ENCODE peak calls at places on chromosomes 16 and 17, in ten cellular contexts. One of them, this sample, is unnamed. For H3K4me1, the result is how much of the 10 kb centered on the place peaks cover.

GRCh38 chr17:4980644-4981216 is 6.7 kb downstream of the CAMTA2 start:
- DNase-seq in CD8-positive, alpha-beta T cell: no peak
- DNase-seq in adrenal gland: no peak
- DNase-seq in upper lobe of right lung: no peak
- DNase-seq in pancreas: no peak
- DNase-seq in body of pancreas: peak
- DNase-seq in A549: peak
- DNase-seq in astrocyte: peak
- DNase-seq in transverse colon: no peak
- DNase-seq in lung: no peak
- DNase-seq in this sample: no peak

GRCh38 chr17:6523330-6523729 is 33.0 kb downstream of the PITPNM3 start:
- DNase-seq in body of pancreas: no peak
- DNase-seq in upper lobe of right lung: peak
- DNase-seq in pancreas: no peak
- DNase-seq in astrocyte: peak
- DNase-seq in A549: peak
- DNase-seq in lung: no peak
- DNase-seq in transverse colon: no peak
- DNase-seq in adrenal gland: peak
- DNase-seq in CD8-positive, alpha-beta T cell: no peak
- DNase-seq in this sample: no peak

GRCh38 chr16:85728879-85729278 is 22.0 kb downstream of the C16orf74 start:
- DNase-seq in astrocyte: no peak
- DNase-seq in upper lobe of right lung: no peak
- DNase-seq in body of pancreas: no peak
- DNase-seq in pancreas: no peak
- DNase-seq in transverse colon: no peak
- DNase-seq in A549: no peak
- DNase-seq in lung: no peak
- DNase-seq in adrenal gland: no peak
- DNase-seq in CD8-positive, alpha-beta T cell: no peak
- DNase-seq in this sample: no peak

GRCh38 chr16:88314991-88315542 is 67.7 kb upstream of the ZNF469 start:
- DNase-seq in astrocyte: no peak
- DNase-seq in CD8-positive, alpha-beta T cell: no peak
- DNase-seq in lung: no peak
- DNase-seq in A549: no peak
- DNase-seq in transverse colon: no peak
- DNase-seq in upper lobe of right lung: no peak
- DNase-seq in body of pancreas: no peak
- DNase-seq in adrenal gland: no peak
- DNase-seq in pancreas: no peak
- DNase-seq in this sample: no peak

GRCh38 chr16:10383626-10384025 is 2.2 kb upstream of the ATF7IP2 start:
- DNase-seq in astrocyte: peak
- DNase-seq in CD8-positive, alpha-beta T cell: no peak
- DNase-seq in A549: no peak
- DNase-seq in lung: no peak
- DNase-seq in upper lobe of right lung: no peak
- DNase-seq in transverse colon: no peak
- DNase-seq in adrenal gland: no peak
- DNase-seq in pancreas: no peak
- DNase-seq in body of pancreas: no peak
- DNase-seq in this sample: no peak

GRCh38 chr17:63035695-63036094 is 69.7 kb downstream of the TANC2 start:
- DNase-seq in lung: no peak
- DNase-seq in upper lobe of right lung: no peak
- DNase-seq in transverse colon: no peak
- DNase-seq in CD8-positive, alpha-beta T cell: no peak
- DNase-seq in A549: no peak
- DNase-seq in body of pancreas: no peak
- DNase-seq in astrocyte: peak
- DNase-seq in pancreas: no peak
- DNase-seq in adrenal gland: no peak
- DNase-seq in this sample: no peak

GRCh38 chr17:13002761-13003453 is 14.9 kb downstream of the ELAC2 start:
- DNase-seq in upper lobe of right lung: peak
- DNase-seq in CD8-positive, alpha-beta T cell: peak
- DNase-seq in transverse colon: peak
- DNase-seq in adrenal gland: peak
- DNase-seq in astrocyte: peak
- DNase-seq in A549: peak
- DNase-seq in body of pancreas: peak
- DNase-seq in lung: peak
- DNase-seq in pancreas: peak
- DNase-seq in this sample: peak

GRCh38 chr16:69823831-69824563 is 61.9 kb downstream of the WWP2 start:
- DNase-seq in transverse colon: peak
- DNase-seq in pancreas: peak
- DNase-seq in astrocyte: no peak
- DNase-seq in adrenal gland: peak
- DNase-seq in A549: no peak
- DNase-seq in lung: no peak
- DNase-seq in upper lobe of right lung: peak
- DNase-seq in body of pancreas: peak
- DNase-seq in CD8-positive, alpha-beta T cell: no peak
- DNase-seq in this sample: no peak

GRCh38 chr16:49009204-49009603 is 272.4 kb downstream of the CBLN1 start:
- DNase-seq in CD8-positive, alpha-beta T cell: no peak
- DNase-seq in lung: no peak
- DNase-seq in A549: no peak
- DNase-seq in pancreas: no peak
- DNase-seq in astrocyte: no peak
- DNase-seq in upper lobe of right lung: no peak
- DNase-seq in body of pancreas: no peak
- DNase-seq in transverse colon: no peak
- DNase-seq in adrenal gland: no peak
- DNase-seq in this sample: no peak

GRCh38 chr17:7219812-7220592 is at the start of the genes ACADVL and DLG4:
- DNase-seq in astrocyte: peak
- DNase-seq in CD8-positive, alpha-beta T cell: peak
- DNase-seq in lung: peak
- DNase-seq in body of pancreas: peak
- DNase-seq in transverse colon: peak
- DNase-seq in A549: peak
- DNase-seq in pancreas: peak
- DNase-seq in upper lobe of right lung: peak
- DNase-seq in adrenal gland: peak
- DNase-seq in this sample: peak

GRCh38 chr17:3946711-3947235 is 17.5 kb downstream of the ATP2A3 start:
- DNase-seq in astrocyte: no peak
- DNase-seq in body of pancreas: no peak
- DNase-seq in upper lobe of right lung: no peak
- DNase-seq in adrenal gland: no peak
- DNase-seq in A549: no peak
- DNase-seq in lung: no peak
- DNase-seq in pancreas: no peak
- DNase-seq in transverse colon: no peak
- DNase-seq in CD8-positive, alpha-beta T cell: no peak
- DNase-seq in this sample: no peak

GRCh38 chr16:81798311-81799137 is 19.4 kb downstream of the PLCG2 start:
- DNase-seq in lung: no peak
- DNase-seq in A549: no peak
- DNase-seq in pancreas: no peak
- DNase-seq in upper lobe of right lung: peak
- DNase-seq in astrocyte: no peak
- DNase-seq in adrenal gland: no peak
- DNase-seq in CD8-positive, alpha-beta T cell: no peak
- DNase-seq in transverse colon: peak
- DNase-seq in body of pancreas: no peak
- DNase-seq in this sample: no peak

GRCh38 chr17:43338886-43339516 is 59.8 kb upstream of the ARL4D start:
- DNase-seq in transverse colon: peak
- DNase-seq in astrocyte: no peak
- DNase-seq in adrenal gland: peak
- DNase-seq in pancreas: peak
- DNase-seq in lung: peak
- DNase-seq in A549: no peak
- DNase-seq in CD8-positive, alpha-beta T cell: peak
- DNase-seq in body of pancreas: peak
- DNase-seq in upper lobe of right lung: peak
- DNase-seq in this sample: no peak

GRCh38 chr16:51326131-51326856 is 175.2 kb upstream of the SALL1 start:
- DNase-seq in CD8-positive, alpha-beta T cell: no peak
- DNase-seq in lung: no peak
- DNase-seq in body of pancreas: no peak
- DNase-seq in transverse colon: no peak
- DNase-seq in astrocyte: peak
- DNase-seq in upper lobe of right lung: no peak
- DNase-seq in adrenal gland: no peak
- DNase-seq in pancreas: no peak
- DNase-seq in A549: peak
- DNase-seq in this sample: no peak

GRCh38 chr17:3739422-3740124 is 15.9 kb downstream of the HASPIN start:
- DNase-seq in CD8-positive, alpha-beta T cell: no peak
- DNase-seq in adrenal gland: no peak
- DNase-seq in astrocyte: no peak
- DNase-seq in body of pancreas: no peak
- DNase-seq in transverse colon: no peak
- DNase-seq in lung: no peak
- DNase-seq in upper lobe of right lung: no peak
- DNase-seq in A549: no peak
- DNase-seq in pancreas: no peak
- DNase-seq in this sample: no peak

GRCh38 chr17:33292981-33293867 is at the start of gene ASIC2:
- DNase-seq in upper lobe of right lung: no peak
- DNase-seq in body of pancreas: peak
- DNase-seq in transverse colon: peak
- DNase-seq in pancreas: no peak
- DNase-seq in lung: no peak
- DNase-seq in CD8-positive, alpha-beta T cell: no peak
- DNase-seq in adrenal gland: peak
- DNase-seq in astrocyte: peak
- DNase-seq in A549: peak
- DNase-seq in this sample: no peak

GRCh38 chr16:28264656-28265055 is 27.7 kb upstream of the SBK1 start:
- DNase-seq in transverse colon: peak
- DNase-seq in A549: no peak
- DNase-seq in astrocyte: no peak
- DNase-seq in upper lobe of right lung: no peak
- DNase-seq in pancreas: peak
- DNase-seq in adrenal gland: peak
- DNase-seq in lung: peak
- DNase-seq in body of pancreas: peak
- DNase-seq in CD8-positive, alpha-beta T cell: no peak
- DNase-seq in this sample: no peak

GRCh38 chr16:10183606-10183959 is 1.4 kb upstream of the GRIN2A start:
- DNase-seq in astrocyte: no peak
- DNase-seq in transverse colon: no peak
- DNase-seq in body of pancreas: no peak
- DNase-seq in upper lobe of right lung: no peak
- DNase-seq in adrenal gland: no peak
- DNase-seq in lung: no peak
- DNase-seq in CD8-positive, alpha-beta T cell: no peak
- DNase-seq in A549: no peak
- DNase-seq in pancreas: no peak
- DNase-seq in this sample: no peak

GRCh38 chr16:17350212-17350611 is 120.5 kb downstream of the XYLT1 start:
- DNase-seq in transverse colon: no peak
- DNase-seq in astrocyte: peak
- DNase-seq in body of pancreas: no peak
- DNase-seq in CD8-positive, alpha-beta T cell: no peak
- DNase-seq in lung: no peak
- DNase-seq in pancreas: no peak
- DNase-seq in upper lobe of right lung: no peak
- DNase-seq in adrenal gland: no peak
- DNase-seq in A549: no peak
- DNase-seq in this sample: no peak
- H3K27ac ChIP-seq in transverse colon: no peak
- H3K27ac ChIP-seq in astrocyte: no peak
- H3K27ac ChIP-seq in body of pancreas: peak
- H3K27ac ChIP-seq in CD8-positive, alpha-beta T cell: no peak
- H3K27ac ChIP-seq in lung: no peak
- H3K27ac ChIP-seq in pancreas: no peak
- H3K27ac ChIP-seq in upper lobe of right lung: peak
- H3K27ac ChIP-seq in adrenal gland: no peak
- H3K27ac ChIP-seq in A549: no peak
- H3K27ac ChIP-seq in this sample: no peak

DNA sequence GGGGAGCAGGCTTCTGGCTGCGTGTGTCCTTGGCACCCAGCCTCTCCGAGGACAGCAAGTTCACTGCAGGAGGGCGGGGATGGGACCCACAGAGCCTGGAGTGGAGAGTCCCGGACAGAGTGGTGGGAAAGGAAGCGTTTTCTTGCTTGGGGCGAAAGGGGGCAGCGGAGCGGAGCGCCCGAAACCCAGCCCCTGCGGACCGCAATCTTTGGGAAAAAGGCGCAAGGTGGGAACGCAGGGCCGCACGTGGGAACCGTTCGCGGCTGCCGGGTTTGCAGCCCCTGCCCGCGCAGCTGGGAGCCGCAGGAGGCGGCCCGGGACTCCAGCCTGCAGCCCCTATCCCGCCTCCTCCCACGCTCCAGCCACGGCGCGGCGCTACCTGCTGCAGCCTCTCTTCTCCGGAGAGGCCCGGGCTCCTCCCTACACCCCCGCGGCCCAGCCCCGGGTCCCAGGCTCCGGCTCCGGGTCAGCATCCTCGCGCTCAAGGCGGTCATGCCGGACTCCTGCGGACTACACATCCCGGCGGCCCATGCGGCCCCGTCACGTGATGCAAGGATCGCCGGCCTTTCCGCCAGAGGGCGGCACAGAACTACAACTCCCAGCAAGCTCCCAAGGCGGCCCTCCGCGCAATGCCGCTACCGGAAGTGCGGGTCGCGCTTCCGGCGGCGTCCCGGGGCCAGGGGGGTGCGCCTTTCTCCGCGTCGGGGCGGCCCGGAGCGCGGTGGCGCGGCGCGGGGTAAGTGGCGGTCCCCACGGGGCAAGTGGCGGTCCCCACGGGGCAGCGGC is at the start of the genes NTHL1 and TSC2:
- DNase-seq in transverse colon: peak
- DNase-seq in body of pancreas: peak
- DNase-seq in adrenal gland: peak
- DNase-seq in astrocyte: peak
- DNase-seq in CD8-positive, alpha-beta T cell: peak
- DNase-seq in A549: peak
- DNase-seq in lung: peak
- DNase-seq in upper lobe of right lung: peak
- DNase-seq in pancreas: peak
- DNase-seq in this sample: peak
- TF ChIP-seq CTCF in transverse colon: peak
- TF ChIP-seq CTCF in body of pancreas: peak
- TF ChIP-seq CTCF in adrenal gland: peak
- TF ChIP-seq CTCF in astrocyte: no peak
- TF ChIP-seq CTCF in CD8-positive, alpha-beta T cell: peak
- TF ChIP-seq CTCF in A549: peak
- TF ChIP-seq CTCF in lung: peak
- TF ChIP-seq CTCF in upper lobe of right lung: peak
- TF ChIP-seq CTCF in pancreas: peak
- TF ChIP-seq CTCF in this sample: peak

GRCh38 chr16:66590322-66590721 is 11.1 kb downstream of the CMTM2 start:
- DNase-seq in upper lobe of right lung: no peak
- DNase-seq in body of pancreas: no peak
- DNase-seq in lung: no peak
- DNase-seq in CD8-positive, alpha-beta T cell: no peak
- DNase-seq in pancreas: no peak
- DNase-seq in transverse colon: no peak
- DNase-seq in adrenal gland: no peak
- DNase-seq in astrocyte: no peak
- DNase-seq in A549: no peak
- DNase-seq in this sample: no peak
- H3K4me1 ChIP-seq in upper lobe of right lung: under half
- H3K4me1 ChIP-seq in body of pancreas: under half
- H3K4me1 ChIP-seq in lung: under half
- H3K4me1 ChIP-seq in CD8-positive, alpha-beta T cell: under half
- H3K4me1 ChIP-seq in pancreas: under half
- H3K4me1 ChIP-seq in transverse colon: under half
- H3K4me1 ChIP-seq in adrenal gland: under half
- H3K4me1 ChIP-seq in astrocyte: under half
- H3K4me1 ChIP-seq in A549: under half
- H3K4me1 ChIP-seq in this sample: under half

GRCh38 chr17:69501591-69502468 is 87.3 kb downstream of the MAP2K6 start:
- DNase-seq in upper lobe of right lung: no peak
- DNase-seq in CD8-positive, alpha-beta T cell: no peak
- DNase-seq in pancreas: peak
- DNase-seq in body of pancreas: peak
- DNase-seq in astrocyte: peak
- DNase-seq in transverse colon: peak
- DNase-seq in adrenal gland: no peak
- DNase-seq in A549: peak
- DNase-seq in lung: peak
- DNase-seq in this sample: no peak
- H3K27ac ChIP-seq in upper lobe of right lung: peak
- H3K27ac ChIP-seq in CD8-positive, alpha-beta T cell: no peak
- H3K27ac ChIP-seq in pancreas: peak
- H3K27ac ChIP-seq in body of pancreas: peak
- H3K27ac ChIP-seq in astrocyte: no peak
- H3K27ac ChIP-seq in transverse colon: peak
- H3K27ac ChIP-seq in adrenal gland: no peak
- H3K27ac ChIP-seq in A549: peak
- H3K27ac ChIP-seq in lung: no peak
- H3K27ac ChIP-seq in this sample: no peak

This sample was measured in thoracic aorta.